ENCODE peak calls at places on chromosome 3, in four cellular contexts. D, F, W and B are unnamed samples.

GRCh38 chr3:162391301-162391700 is 894.7 kb downstream of the OTOL1 start:
- DNase-seq in D (peak), F (peak), W (peak), B (no peak)

GRCh38 chr3:37689645-37690356 is 171.9 kb upstream of the CTDSPL start:
- DNase-seq in D (no peak), F (no peak), W (no peak), B (no peak)

GRCh38 chr3:119259821-119260220 is 19.1 kb upstream of the B4GALT4 start:
- DNase-seq in D (no peak), F (no peak), W (no peak), B (no peak)

GRCh38 chr3:46188708-46189107 is 19.4 kb downstream of the CCR1 start:
- DNase-seq in D (no peak), F (no peak), W (no peak), B (no peak)

GRCh38 chr3:72068621-72069020 is 283.7 kb upstream of the PROK2 start:
- DNase-seq in D (no peak), F (peak), W (peak), B (no peak)

GRCh38 chr3:38726751-38727150 is 77.3 kb upstream of the SCN5A start:
- DNase-seq in D (no peak), F (no peak), W (no peak), B (no peak)

GRCh38 chr3:12428131-12428530 is 56.1 kb upstream of the TSEN2 start:
- DNase-seq in D (no peak), F (no peak), W (no peak), B (no peak)

GRCh38 chr3:153970735-153971347 is 150.3 kb upstream of the ARHGEF26 start:
- DNase-seq in D (peak), F (peak), W (peak), B (no peak)

GRCh38 chr3:48120223-48120622 is 68.0 kb downstream of the CDC25A start:
- DNase-seq in D (no peak), F (no peak), W (no peak), B (no peak)

GRCh38 chr3:1292571-1292970 is 199.7 kb downstream of the CNTN6 start:
- DNase-seq in D (no peak), F (no peak), W (no peak), B (no peak)

GRCh38 chr3:64399205-64399800 is 174.0 kb upstream of the PRICKLE2 start:
- DNase-seq in D (peak), F (peak), W (peak), B (no peak)

GRCh38 chr3:39130026-39130425 is 22.5 kb downstream of the TTC21A start:
- DNase-seq in D (no peak), F (no peak), W (no peak), B (peak)

GRCh38 chr3:14774431-14774830 is 44.3 kb upstream of the FGD5 start:
- DNase-seq in D (no peak), F (no peak), W (no peak), B (no peak)

GRCh38 chr3:28951773-28952556 is 328.9 kb upstream of the RBMS3 start:
- DNase-seq in D (no peak), F (no peak), W (no peak), B (no peak)

GRCh38 chr3:190807719-190808375 is 54.6 kb downstream of the GMNC start:
- DNase-seq in D (no peak), F (peak), W (peak), B (no peak)

GRCh38 chr3:100245146-100245545 is 15.6 kb upstream of the TBC1D23 start:
- DNase-seq in D (peak), F (no peak), W (no peak), B (no peak)

GRCh38 chr3:54034971-54035370 is 87.4 kb upstream of the CACNA2D3 start:
- DNase-seq in D (peak), F (no peak), W (no peak), B (no peak)

GRCh38 chr3:188092648-188093047 is 61.3 kb upstream of the LPP start:
- DNase-seq in D (no peak), F (peak), W (peak), B (no peak)

GRCh38 chr3:4987374-4988296 is 8.4 kb downstream of the BHLHE40 start:
- DNase-seq in D (no peak), F (no peak), W (no peak), B (no peak)

GRCh38 chr3:172675371-172676193 is 35.3 kb downstream of the NCEH1 start:
- DNase-seq in D (peak), F (peak), W (peak), B (no peak)

GRCh38 chr3:9349321-9350117 is 13.3 kb upstream of the THUMPD3 start:
- DNase-seq in D (peak), F (peak), W (peak), B (no peak)

GRCh38 chr3:48688737-48689075 is 3.0 kb upstream of the NCKIPSD start:
- DNase-seq in D (no peak), F (no peak), W (no peak), B (no peak)

GRCh38 chr3:94173667-94174434 is 111.0 kb downstream of the NSUN3 start:
- DNase-seq in D (peak), F (peak), W (no peak), B (no peak)

GRCh38 chr3:128073185-128073725 is 21.0 kb downstream of the SEC61A1 start:
- DNase-seq in D (no peak), F (no peak), W (no peak), B (no peak)

GRCh38 chr3:52128118-52128683 is 26.0 kb downstream of the POC1A start:
- DNase-seq in D (peak), F (peak), W (peak), B (no peak)

GRCh38 chr3:13548696-13549512 is at the start of gene FBLN2:
- DNase-seq in D (no peak), F (no peak), W (peak), B (peak)

GRCh38 chr3:142963266-142964149 is at the start of gene PAQR9:
- DNase-seq in D (peak), F (no peak), W (no peak), B (no peak)

GRCh38 chr3:182855076-182855475 is 61.8 kb downstream of the ATP11B start:
- DNase-seq in D (no peak), F (no peak), W (no peak), B (no peak)

GRCh38 chr3:136186330-136186729 is 9.8 kb downstream of the MSL2 start:
- DNase-seq in D (no peak), F (peak), W (no peak), B (no peak)

GRCh38 chr3:134378384-134378783 is 4.1 kb upstream of the AMOTL2 start:
- DNase-seq in D (no peak), F (peak), W (peak), B (no peak)

GRCh38 chr3:51670053-51670666 is 892 bp upstream of the TEX264 start:
- DNase-seq in D (no peak), F (no peak), W (no peak), B (no peak)

GRCh38 chr3:48400824-48401433 is 28.9 kb downstream of the FBXW12 start:
- DNase-seq in D (peak), F (peak), W (peak), B (no peak)

GRCh38 chr3:111278961-111279360 is 207.3 kb downstream of the NECTIN3 start:
- DNase-seq in D (no peak), F (no peak), W (no peak), B (no peak)

GRCh38 chr3:100893590-100893989 is 99.6 kb downstream of the ABI3BP start:
- DNase-seq in D (no peak), F (peak), W (peak), B (no peak)

GRCh38 chr3:138464490-138464860 is 30.1 kb downstream of the ESYT3 start:
- DNase-seq in D (no peak), F (no peak), W (no peak), B (no peak)

GRCh38 chr3:53775018-53775417 is 71.2 kb downstream of the CHDH start:
- DNase-seq in D (no peak), F (no peak), W (no peak), B (no peak)

GRCh38 chr3:45689787-45690145 is 570 bp downstream of the SACM1L start:
- DNase-seq in D (no peak), F (no peak), W (peak), B (no peak)

DNA sequence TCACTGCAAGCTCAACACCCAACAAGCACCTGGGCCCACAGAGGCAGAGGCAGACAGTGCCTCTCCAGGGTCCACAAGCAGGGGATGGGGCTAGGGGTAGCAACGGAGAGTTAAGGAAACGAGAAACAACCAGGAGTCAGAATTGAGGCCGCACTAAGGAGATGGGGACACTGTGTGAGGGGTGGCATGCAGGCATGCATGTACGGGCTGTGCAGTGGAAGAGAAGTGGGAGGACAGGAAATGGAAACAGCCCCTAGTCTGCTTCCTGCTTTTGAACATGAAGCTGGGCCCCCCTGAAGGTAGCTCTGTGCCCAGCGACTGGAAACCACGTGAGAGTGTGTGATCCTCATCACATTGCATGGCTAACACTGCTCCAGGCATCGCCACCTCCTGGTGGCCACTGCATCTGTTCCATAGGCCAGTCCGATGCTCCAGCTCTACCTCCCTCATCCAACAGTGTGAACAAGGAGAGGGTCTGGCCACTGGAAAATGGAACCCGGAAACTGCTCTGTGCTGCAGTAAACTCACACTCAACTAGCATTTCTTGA is 44.0 kb downstream of the XXYLT1 start:
- DNase-seq in D (no peak), F (peak), W (peak), B (no peak)
- TF ChIP-seq CTCF in D (peak), F (peak), W (peak), B (peak)

DNA sequence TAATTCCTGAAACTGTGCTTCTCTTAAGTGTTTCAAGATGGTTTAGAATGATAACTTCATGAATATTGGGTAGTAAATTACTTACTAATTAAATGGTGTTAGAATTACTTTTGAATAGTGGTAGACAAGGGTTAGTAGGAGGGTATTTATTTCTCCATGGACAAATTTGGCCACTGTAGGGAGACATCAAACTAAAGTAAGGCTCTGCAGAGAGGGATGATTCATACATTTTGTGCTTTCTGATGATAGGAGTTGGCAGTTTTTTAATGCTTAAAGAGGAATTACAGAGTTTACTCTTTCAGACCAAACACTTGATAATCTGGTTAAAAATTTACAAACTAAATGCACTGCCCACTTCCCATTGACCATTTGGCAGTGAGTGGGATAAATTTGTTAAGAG is 127.6 kb downstream of the NAALADL2 start:
- DNase-seq in D (peak), F (peak), W (peak), B (no peak)
- TF ChIP-seq CTCF in D (no peak), F (no peak), W (no peak), B (peak)

DNA sequence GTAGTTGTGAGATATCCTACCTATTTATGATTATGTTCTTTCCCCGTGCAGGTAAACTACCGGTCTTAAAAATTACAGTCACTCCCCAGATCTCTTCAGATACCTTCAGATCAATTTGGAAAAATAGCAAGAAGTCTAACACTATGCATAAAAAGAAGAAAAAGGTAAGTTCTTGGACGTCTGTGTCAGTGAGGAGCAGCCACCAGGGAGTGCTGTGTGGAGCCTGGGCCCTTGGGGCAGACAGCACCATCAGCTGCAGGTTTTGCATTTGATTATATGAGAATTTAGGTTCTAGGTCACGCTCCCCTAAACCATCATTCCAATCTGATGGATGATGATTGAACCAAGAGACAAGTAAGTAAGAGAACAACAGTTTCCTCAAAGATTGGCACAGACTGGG is 8.9 kb upstream of the RNF7 start:
- DNase-seq in D (no peak), F (no peak), W (no peak), B (no peak)
- TF ChIP-seq CTCF in D (no peak), F (peak), W (no peak), B (no peak)

DNA sequence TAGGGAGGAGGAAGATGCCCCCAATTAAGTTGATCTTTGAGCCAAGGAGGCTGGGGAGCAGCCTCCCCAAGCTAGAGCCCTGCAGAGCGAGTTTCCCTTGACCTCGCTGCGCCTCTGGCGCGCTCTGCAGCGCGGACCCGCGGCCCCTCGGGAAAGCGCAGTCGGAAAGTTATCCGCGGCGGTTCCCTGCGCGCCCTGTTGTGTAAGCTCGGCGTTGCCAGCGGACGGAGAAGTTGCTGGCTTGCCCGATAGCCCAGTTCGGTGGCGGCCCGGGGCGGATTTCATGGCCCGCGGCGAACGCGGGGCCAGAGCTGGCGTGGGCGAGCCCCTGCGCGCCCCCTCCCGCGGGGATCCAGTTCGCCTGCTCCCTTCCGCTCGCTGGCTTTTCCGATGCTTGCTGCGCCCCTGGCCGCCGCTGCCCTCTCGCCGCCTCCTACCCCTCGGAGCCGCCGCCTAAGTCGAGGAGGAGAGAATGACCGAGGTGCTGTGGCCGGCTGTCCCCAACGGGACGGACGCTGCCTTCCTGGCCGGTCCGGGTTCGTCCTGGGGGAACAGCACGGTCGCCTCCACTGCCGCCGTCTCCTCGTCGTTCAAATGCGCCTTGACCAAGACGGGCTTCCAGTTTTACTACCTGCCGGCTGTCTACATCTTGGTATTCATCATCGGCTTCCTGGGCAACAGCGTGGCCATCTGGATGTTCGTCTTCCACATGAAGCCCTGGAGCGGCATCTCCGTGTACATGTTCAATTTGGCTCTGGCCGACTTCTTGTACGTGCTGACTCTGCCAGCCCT is 576 bp downstream of the P2RY1 start:
- DNase-seq in D (peak), F (peak), W (peak), B (no peak)
- TF ChIP-seq CTCF in D (no peak), F (peak), W (peak), B (peak)

GRCh38 chr3:113534365-113534764 is 2.0 kb downstream of the SIDT1 start:
- DNase-seq in D (no peak), F (no peak), W (no peak), B (no peak)

GRCh38 chr3:113537155-113537554 is 4.8 kb downstream of the SIDT1 start:
- DNase-seq in D (no peak), F (no peak), W (no peak), B (no peak)

GRCh38 chr3:113536627-113537101 is 4.3 kb downstream of the SIDT1 start:
- DNase-seq in D (no peak), F (peak), W (no peak), B (no peak)

GRCh38 chr3:113533534-113533892 is 1.2 kb downstream of the SIDT1 start:
- DNase-seq in D (no peak), F (no peak), W (no peak), B (no peak)

GRCh38 chr3:113535898-113536297 is 3.5 kb downstream of the SIDT1 start:
- DNase-seq in D (no peak), F (no peak), W (no peak), B (no peak)
- TF ChIP-seq CTCF in D (peak), F (no peak), W (no peak), B (peak)

GRCh38 chr3:24364359-24364758 is 130.3 kb downstream of the THRB start:
- DNase-seq in D (no peak), F (no peak), W (no peak), B (no peak)

GRCh38 chr3:24363242-24363641 is 131.4 kb downstream of the THRB start:
- DNase-seq in D (no peak), F (peak), W (peak), B (no peak)

GRCh38 chr3:24367216-24367615 is 127.4 kb downstream of the THRB start:
- DNase-seq in D (no peak), F (no peak), W (no peak), B (no peak)

GRCh38 chr3:24367681-24368264 is 126.9 kb downstream of the THRB start:
- DNase-seq in D (no peak), F (no peak), W (no peak), B (no peak)

DNA sequence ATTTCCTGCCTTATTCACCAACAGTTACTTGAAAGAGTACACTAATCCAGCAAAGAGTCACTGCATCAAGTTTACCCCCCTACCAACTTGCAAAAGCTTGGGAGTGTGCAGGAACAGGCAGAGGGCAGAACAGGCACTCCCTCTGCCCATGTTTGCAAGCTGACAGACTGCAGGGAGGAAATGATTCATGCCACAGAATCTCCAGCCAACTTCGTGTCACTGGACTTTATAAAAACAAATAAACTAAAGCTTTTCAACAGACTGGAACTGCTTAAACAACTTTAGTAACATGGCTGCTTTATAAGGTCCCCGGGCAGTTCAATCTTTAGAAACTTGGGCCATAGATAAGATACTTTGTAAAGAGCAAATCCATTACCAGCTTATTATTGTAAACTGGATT is 129.5 kb downstream of the THRB start:
- DNase-seq in D (peak), F (peak), W (peak), B (no peak)
- TF ChIP-seq CTCF in D (no peak), F (peak), W (no peak), B (peak)

DNA sequence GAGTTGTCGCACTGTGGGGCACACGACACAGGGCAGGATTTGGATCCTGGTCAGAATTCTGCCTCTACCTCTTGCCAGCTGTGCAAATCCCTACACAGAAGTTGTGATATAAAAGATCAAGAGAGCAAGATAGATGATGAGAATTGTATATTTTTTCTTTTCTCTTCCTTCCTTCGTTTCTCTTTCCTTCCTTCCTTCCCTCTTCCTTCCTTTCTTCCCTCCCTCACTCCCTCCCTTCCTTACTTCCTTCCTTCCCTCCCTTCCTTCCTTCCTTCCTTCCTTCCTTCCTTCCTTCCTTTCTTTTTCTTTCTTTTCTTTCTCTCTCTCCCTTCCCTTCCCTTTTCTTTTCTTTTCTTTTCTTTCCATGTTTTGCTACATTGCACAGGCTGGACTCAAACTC is 12.0 kb upstream of the AHSG start:
- DNase-seq in D (no peak), F (no peak), W (no peak), B (no peak)
- TF ChIP-seq CTCF in D (no peak), F (no peak), W (no peak), B (no peak)

GRCh38 chr3:148991219-148992026 is at the start of gene GYG1:
- DNase-seq in D (peak), F (peak), W (peak), B (peak)
- TF ChIP-seq CTCF in D (peak), F (peak), W (peak), B (peak)